ENCODE peak calls at places on chromosomes 13 and 19, in eight cellular contexts. J, I, V, K, D, W, N and S are unnamed samples.

GRCh38 chr13:49502954-49503353 is 7.2 kb downstream of the PHF11 start:
- DNase-seq in J (no peak), W (no peak), K (peak), I (no peak), V (no peak), D (no peak), N (no peak), S (no peak)

GRCh38 chr13:113124211-113125025 is 1.8 kb downstream of the F10 start:
- DNase-seq in N (no peak), V (no peak), D (no peak), K (no peak), J (no peak), I (no peak), W (no peak), S (no peak)

GRCh38 chr13:29384466-29384865 is 211.0 kb downstream of the SLC7A1 start:
- DNase-seq in W (no peak), I (no peak), D (no peak), N (peak), J (no peak), K (no peak), V (no peak), S (no peak)

GRCh38 chr19:13887529-13887928 is 10.6 kb downstream of the NANOS3 start:
- DNase-seq in D (no peak), W (no peak), J (no peak), I (peak), K (peak), N (no peak), V (no peak), S (no peak)

GRCh38 chr13:23547000-23547590 is 23.1 kb upstream of the TNFRSF19 start:
- DNase-seq in I (peak), W (no peak), J (peak), K (peak), V (no peak), D (peak), N (peak), S (no peak)

GRCh38 chr19:53037101-53038097 is 7.1 kb upstream of the ERVV-2 start:
- DNase-seq in N (peak), J (peak), K (no peak), I (peak), D (peak), V (no peak), W (peak), S (no peak)

GRCh38 chr19:38647966-38648788 is 728 bp downstream of the ACTN4 start:
- DNase-seq in V (no peak), K (peak), J (no peak), I (no peak), W (no peak), N (no peak), D (peak), S (no peak)

GRCh38 chr13:97339019-97339988 is 94.7 kb upstream of the RAP2A start:
- DNase-seq in W (peak), I (peak), V (peak), J (peak), D (peak), N (peak), K (peak), S (no peak)

GRCh38 chr13:64934569-64935362 is 2295.4 kb downstream of the PCDH9 start:
- DNase-seq in D (no peak), J (no peak), K (no peak), V (no peak), W (no peak), I (no peak), N (no peak), S (no peak)

GRCh38 chr13:102642029-102642428 is 45.2 kb downstream of the TPP2 start:
- DNase-seq in W (no peak), N (no peak), J (no peak), I (no peak), D (no peak), V (no peak), K (no peak), S (no peak)

DNA sequence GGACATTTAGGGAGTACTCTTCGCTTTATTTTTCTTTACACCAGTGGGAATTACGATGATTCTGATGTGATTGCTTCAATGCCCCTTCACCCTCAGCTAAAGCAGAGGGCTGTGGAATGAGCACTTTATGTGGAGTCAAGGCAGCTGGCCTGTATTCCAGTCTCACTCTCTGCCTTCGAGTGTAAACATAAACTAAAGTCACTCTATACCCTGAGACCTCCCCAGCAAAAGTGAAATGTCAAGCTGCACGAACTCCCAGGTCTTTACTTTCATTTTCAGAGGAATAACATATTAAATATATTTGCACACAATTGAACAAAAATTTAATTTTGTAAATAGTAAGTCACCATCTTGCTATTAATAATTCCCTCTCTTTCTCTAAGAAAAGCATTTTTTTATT is 557.1 kb downstream of the DACH1 start:
- DNase-seq in W (no peak), V (no peak), K (no peak), D (no peak), J (no peak), I (no peak), N (no peak), S (no peak)
- H3K4me3 ChIP-seq in W (no peak), V (no peak), K (no peak), D (no peak), J (no peak), I (no peak), N (peak), S (no peak)

GRCh38 chr13:31733066-31733465 is 6.3 kb upstream of the RXFP2 start:
- DNase-seq in I (no peak), D (no peak), J (no peak), W (peak), V (no peak), K (peak), N (no peak), S (no peak)
- H3K4me3 ChIP-seq in I (no peak), D (no peak), J (no peak), W (no peak), V (no peak), K (no peak), N (peak), S (no peak)

GRCh38 chr13:43061496-43062280 is 38.3 kb downstream of the DNAJC15 start:
- DNase-seq in D (no peak), J (no peak), V (no peak), N (no peak), I (peak), W (no peak), K (no peak), S (no peak)

GRCh38 chr13:43054803-43055802 is 31.7 kb downstream of the DNAJC15 start:
- DNase-seq in I (peak), K (peak), J (peak), W (peak), V (peak), D (peak), N (no peak), S (peak)

GRCh38 chr13:43058836-43059235 is 35.5 kb downstream of the DNAJC15 start:
- DNase-seq in K (peak), D (no peak), V (no peak), W (peak), I (no peak), N (no peak), J (no peak), S (no peak)

GRCh38 chr13:43057653-43058317 is 34.4 kb downstream of the DNAJC15 start:
- DNase-seq in I (no peak), W (peak), J (no peak), D (no peak), N (no peak), K (peak), V (peak), S (peak)

DNA sequence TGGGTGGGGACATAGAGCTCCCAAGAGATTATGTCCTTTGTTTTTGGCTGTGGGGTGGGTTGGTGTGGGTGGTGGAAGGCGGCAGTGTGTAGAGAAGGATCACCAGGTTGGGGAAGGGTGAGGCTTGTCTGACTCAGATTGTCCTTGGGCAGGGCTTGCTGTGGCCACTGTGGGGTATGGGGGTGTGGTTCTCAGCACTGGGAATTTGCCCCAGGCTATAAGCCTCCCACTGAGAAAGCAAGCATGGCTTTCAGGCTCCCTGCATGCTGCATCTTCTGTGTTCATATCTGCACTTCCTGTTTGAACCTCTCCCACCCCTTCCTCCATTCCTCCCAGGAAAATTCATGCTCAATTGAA is 34.9 kb downstream of the DNAJC15 start:
- DNase-seq in J (no peak), W (peak), V (no peak), D (peak), N (no peak), K (peak), I (peak), S (no peak)
- H3K4me3 ChIP-seq in J (no peak), W (no peak), V (peak), D (no peak), N (peak), K (no peak), I (no peak), S (no peak)

GRCh38 chr19:35959040-35959967 is 23.1 kb downstream of the LRFN3 start:
- DNase-seq in N (peak), D (peak), W (no peak), K (no peak), J (peak), I (no peak), V (peak), S (no peak)
- H3K4me3 ChIP-seq in N (peak), D (no peak), W (no peak), K (no peak), J (no peak), I (no peak), V (peak), S (no peak)

GRCh38 chr19:37128821-37129177 is 43.7 kb downstream of the ZNF585A start:
- DNase-seq in J (no peak), N (no peak), K (no peak), V (no peak), D (no peak), I (no peak), W (no peak), S (no peak)

DNA sequence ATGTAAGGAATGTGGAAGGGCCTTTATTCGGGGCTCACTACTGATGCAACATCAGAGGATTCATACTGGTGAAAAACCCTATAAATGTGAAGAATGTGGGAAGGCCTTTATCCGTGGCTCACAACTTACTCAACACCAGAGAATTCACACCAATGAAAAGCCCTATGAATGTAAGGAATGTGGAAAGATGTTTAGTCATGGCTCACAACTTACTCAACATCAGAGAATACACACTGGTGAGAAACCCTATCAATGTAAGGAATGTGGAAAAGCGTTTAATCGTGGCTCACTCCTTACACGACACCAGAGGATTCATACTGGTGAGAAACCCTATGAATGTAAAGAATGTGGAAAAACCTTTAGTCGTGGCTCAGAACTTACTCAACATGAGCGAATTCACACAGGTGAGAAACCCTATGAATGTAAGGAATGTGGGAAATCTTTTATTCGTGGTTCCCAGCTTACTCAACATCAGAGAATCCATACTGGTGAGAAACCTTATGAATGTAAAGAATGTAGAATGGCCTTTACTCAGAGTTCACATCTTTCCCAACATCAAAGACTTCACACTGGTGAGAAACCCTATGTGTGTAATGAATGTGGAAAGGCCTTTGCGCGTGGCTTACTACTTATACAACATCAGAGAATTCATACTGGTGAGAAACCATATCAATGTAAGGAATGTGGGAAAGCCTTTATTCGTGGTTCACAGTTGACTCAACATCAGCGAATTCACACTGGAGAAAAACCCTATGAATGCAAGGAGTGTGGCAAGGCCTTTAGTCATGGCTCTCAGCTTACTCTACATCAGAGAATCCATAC is 44.3 kb downstream of the ZNF585A start:
- DNase-seq in D (no peak), K (no peak), I (no peak), V (no peak), N (no peak), W (no peak), J (no peak), S (no peak)
- H3K4me3 ChIP-seq in D (no peak), K (no peak), I (no peak), V (no peak), N (no peak), W (no peak), J (no peak), S (no peak)

GRCh38 chr19:55464669-55465068 is at the start of gene C19orf85:
- DNase-seq in J (no peak), D (no peak), I (no peak), K (no peak), V (no peak), N (no peak), W (no peak), S (no peak)
- H3K4me3 ChIP-seq in J (no peak), D (no peak), I (no peak), K (no peak), V (no peak), N (no peak), W (no peak), S (no peak)

GRCh38 chr13:26785845-26786630 is 25.5 kb upstream of the GPR12 start:
- DNase-seq in N (no peak), V (peak), W (no peak), K (no peak), J (peak), D (no peak), I (peak), S (peak)

GRCh38 chr13:26787961-26788360 is 27.4 kb upstream of the GPR12 start:
- DNase-seq in J (no peak), V (no peak), N (no peak), D (no peak), I (no peak), W (no peak), K (no peak), S (no peak)

GRCh38 chr13:26786651-26787295 is 26.2 kb upstream of the GPR12 start:
- DNase-seq in D (no peak), N (no peak), J (no peak), K (no peak), V (no peak), W (no peak), I (no peak), S (peak)

GRCh38 chr13:26784704-26785639 is 24.4 kb upstream of the GPR12 start:
- DNase-seq in V (no peak), I (no peak), J (peak), K (no peak), D (no peak), N (no peak), W (no peak), S (no peak)
- H3K4me3 ChIP-seq in V (peak), I (no peak), J (no peak), K (no peak), D (no peak), N (peak), W (no peak), S (no peak)

GRCh38 chr13:25882732-25883357 is 169.0 kb downstream of the SHISA2 start:
- DNase-seq in W (no peak), K (peak), D (no peak), V (peak), J (no peak), N (no peak), I (no peak), S (peak)

GRCh38 chr13:25881946-25882574 is 169.8 kb downstream of the SHISA2 start:
- DNase-seq in I (no peak), W (peak), V (no peak), K (peak), J (no peak), D (peak), N (no peak), S (no peak)

GRCh38 chr13:25887962-25888655 is 163.7 kb downstream of the SHISA2 start:
- DNase-seq in I (no peak), N (no peak), J (no peak), V (peak), K (no peak), W (no peak), D (no peak), S (no peak)

GRCh38 chr13:25886438-25887214 is 165.2 kb downstream of the SHISA2 start:
- DNase-seq in N (no peak), V (no peak), I (peak), D (peak), J (no peak), K (peak), W (peak), S (no peak)

GRCh38 chr13:25885418-25885817 is 166.4 kb downstream of the SHISA2 start:
- DNase-seq in K (no peak), V (no peak), W (no peak), J (no peak), D (no peak), I (no peak), N (no peak), S (no peak)
- H3K4me3 ChIP-seq in K (no peak), V (no peak), W (no peak), J (no peak), D (no peak), I (no peak), N (no peak), S (no peak)

GRCh38 chr19:51971624-51972023 is 15.0 kb downstream of the ZNF350 start:
- DNase-seq in J (no peak), N (no peak), K (peak), V (peak), D (no peak), I (peak), W (no peak), S (no peak)

GRCh38 chr19:51965583-51965982 is 21.1 kb downstream of the ZNF350 start:
- DNase-seq in V (no peak), N (no peak), J (no peak), I (no peak), K (no peak), W (no peak), D (no peak), S (no peak)

GRCh38 chr19:51970718-51971117 is 15.9 kb downstream of the ZNF350 start:
- DNase-seq in I (no peak), W (no peak), V (no peak), K (no peak), N (no peak), J (no peak), D (no peak), S (no peak)
- H3K4me3 ChIP-seq in I (no peak), W (no peak), V (peak), K (no peak), N (no peak), J (no peak), D (no peak), S (no peak)

DNA sequence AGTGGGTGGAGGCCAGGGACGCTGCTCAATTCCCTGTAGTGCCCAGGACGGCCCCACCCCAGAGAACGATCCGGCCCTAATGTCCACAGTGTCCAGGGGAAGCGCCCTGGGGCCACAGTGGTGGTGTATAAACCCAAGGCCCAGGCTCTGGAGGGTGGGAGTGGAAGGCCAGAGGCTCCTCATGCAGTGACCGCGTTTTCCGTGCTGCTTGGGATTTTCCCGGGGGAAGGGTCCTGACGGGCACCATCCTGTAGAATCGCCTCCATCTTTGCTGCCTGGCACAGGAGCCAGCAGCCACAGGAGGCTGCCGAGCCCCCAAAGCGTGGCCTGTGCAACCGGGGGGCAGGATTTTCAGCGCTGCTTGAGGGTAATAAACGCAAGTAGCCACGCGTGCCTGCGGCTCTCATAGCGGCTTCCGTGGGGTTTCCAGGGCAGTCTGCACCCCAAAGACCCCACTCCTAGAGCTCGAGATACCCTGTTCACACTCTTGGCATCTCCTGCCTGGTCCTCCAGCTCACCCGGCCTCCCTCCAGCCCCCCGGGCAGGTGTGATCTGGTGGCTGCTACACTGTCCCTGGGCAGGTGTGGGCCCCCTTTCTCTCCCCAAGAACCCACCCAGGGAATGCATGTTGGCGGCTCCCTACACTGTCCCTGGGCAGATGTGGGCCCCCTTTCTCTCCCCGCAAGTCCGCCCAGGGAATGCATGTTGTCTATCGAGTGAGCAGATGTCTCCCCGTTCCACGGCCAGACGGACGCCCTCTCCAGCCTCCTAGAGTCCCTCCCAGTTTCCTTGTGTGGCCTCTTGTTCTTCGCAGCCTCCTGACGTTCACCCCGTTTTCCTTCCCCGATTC is 2.2 kb downstream of the NCLN start:
- DNase-seq in V (no peak), I (no peak), D (no peak), J (no peak), K (no peak), N (no peak), W (no peak), S (no peak)
- H3K4me3 ChIP-seq in V (no peak), I (peak), D (no peak), J (no peak), K (no peak), N (peak), W (no peak), S (peak)